ENCODE peak calls at places on chromosomes 5 and 9, in five cellular contexts. One of them, this sample, is unnamed.

GRCh38 chr9:104339692-104340091 is 164.4 kb upstream of the OR13F1 start:
- DNase-seq in Peyer's patch: no peak
- DNase-seq in transverse colon: no peak
- DNase-seq in uterus: no peak
- DNase-seq in upper lobe of left lung: no peak
- DNase-seq in this sample: no peak

GRCh38 chr5:35990524-35990923 is 666 bp downstream of the UGT3A1 start:
- DNase-seq in Peyer's patch: no peak
- DNase-seq in transverse colon: no peak
- DNase-seq in uterus: no peak
- DNase-seq in upper lobe of left lung: no peak
- DNase-seq in this sample: peak

GRCh38 chr5:137617806-137618205 is 118.1 kb downstream of the KLHL3 start:
- DNase-seq in Peyer's patch: no peak
- DNase-seq in transverse colon: no peak
- DNase-seq in uterus: no peak
- DNase-seq in upper lobe of left lung: no peak
- DNase-seq in this sample: no peak

GRCh38 chr9:37102476-37102875 is 17.9 kb upstream of the ZCCHC7 start:
- DNase-seq in Peyer's patch: no peak
- DNase-seq in transverse colon: no peak
- DNase-seq in uterus: no peak
- DNase-seq in upper lobe of left lung: no peak
- DNase-seq in this sample: no peak

GRCh38 chr9:132328580-132328979 is 26.2 kb downstream of the SETX start:
- DNase-seq in Peyer's patch: no peak
- DNase-seq in transverse colon: no peak
- DNase-seq in uterus: no peak
- DNase-seq in upper lobe of left lung: no peak
- DNase-seq in this sample: no peak

GRCh38 chr9:99807276-99807852 is 14.3 kb upstream of the NR4A3 start:
- DNase-seq in Peyer's patch: peak
- DNase-seq in transverse colon: peak
- DNase-seq in uterus: peak
- DNase-seq in upper lobe of left lung: peak
- DNase-seq in this sample: peak

GRCh38 chr5:68242743-68243142 is 27.2 kb downstream of the PIK3R1 start:
- DNase-seq in Peyer's patch: no peak
- DNase-seq in transverse colon: no peak
- DNase-seq in uterus: no peak
- DNase-seq in upper lobe of left lung: no peak
- DNase-seq in this sample: no peak

GRCh38 chr9:84811072-84811725 is 141.7 kb downstream of the NTRK2 start:
- DNase-seq in Peyer's patch: no peak
- DNase-seq in transverse colon: no peak
- DNase-seq in uterus: no peak
- DNase-seq in upper lobe of left lung: no peak
- DNase-seq in this sample: no peak

GRCh38 chr5:31717586-31717985 is 78.7 kb downstream of the PDZD2 start:
- DNase-seq in Peyer's patch: no peak
- DNase-seq in transverse colon: no peak
- DNase-seq in uterus: no peak
- DNase-seq in upper lobe of left lung: no peak
- DNase-seq in this sample: no peak

GRCh38 chr5:61651202-61651601 is 319.1 kb downstream of the ZSWIM6 start:
- DNase-seq in Peyer's patch: no peak
- DNase-seq in transverse colon: no peak
- DNase-seq in uterus: no peak
- DNase-seq in upper lobe of left lung: no peak
- DNase-seq in this sample: no peak

DNA sequence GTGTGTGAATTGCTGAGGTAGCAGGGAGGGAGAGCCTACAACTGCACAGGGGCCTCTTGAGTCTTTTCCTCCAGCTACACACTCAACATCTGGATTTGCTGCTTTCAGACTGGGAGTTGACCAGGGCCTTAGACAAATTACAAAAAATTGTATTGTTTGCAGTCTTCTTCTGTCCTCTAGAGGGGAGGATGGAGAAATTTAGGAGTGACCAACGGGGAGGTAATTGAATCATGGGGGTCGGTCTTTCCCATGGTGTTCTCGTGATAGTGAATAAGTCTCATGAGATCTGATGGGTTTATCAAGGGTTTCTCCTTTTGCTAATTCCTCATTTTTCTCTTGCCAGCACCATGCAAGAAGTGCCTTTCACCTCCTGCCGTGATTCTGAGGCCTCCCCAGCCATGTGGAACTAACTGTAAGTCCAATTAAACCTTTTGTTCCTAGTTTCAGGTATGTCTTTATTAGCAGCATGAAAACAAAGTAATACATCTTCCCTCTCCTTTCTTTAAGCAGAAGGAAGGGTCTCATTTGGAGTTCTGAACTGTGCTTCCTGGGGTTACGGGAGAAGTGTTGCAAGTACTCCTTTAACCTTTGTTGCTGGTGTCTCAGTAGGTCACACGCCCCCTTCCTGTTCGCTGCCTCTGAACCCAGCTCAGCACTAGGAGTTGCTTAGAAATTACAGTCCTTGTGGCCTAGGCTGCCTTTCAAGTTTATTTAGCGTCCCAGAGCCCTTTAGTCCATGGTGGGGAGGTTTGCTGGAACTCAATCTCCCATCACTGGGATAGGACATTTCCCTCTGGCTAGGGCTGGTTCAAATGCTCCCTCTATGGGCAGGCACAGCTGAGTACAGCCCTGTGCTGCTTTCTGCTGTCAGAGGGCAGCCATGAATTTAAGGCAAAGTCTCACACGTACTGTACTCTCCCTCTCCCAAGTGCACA is 4.4 kb downstream of the IFNA8 start:
- DNase-seq in Peyer's patch: no peak
- DNase-seq in transverse colon: no peak
- DNase-seq in uterus: no peak
- DNase-seq in upper lobe of left lung: no peak
- DNase-seq in this sample: no peak
- TF ChIP-seq CTCF in Peyer's patch: no peak
- TF ChIP-seq CTCF in transverse colon: no peak
- TF ChIP-seq CTCF in uterus: no peak
- TF ChIP-seq CTCF in upper lobe of left lung: peak
- TF ChIP-seq CTCF in this sample: no peak

DNA sequence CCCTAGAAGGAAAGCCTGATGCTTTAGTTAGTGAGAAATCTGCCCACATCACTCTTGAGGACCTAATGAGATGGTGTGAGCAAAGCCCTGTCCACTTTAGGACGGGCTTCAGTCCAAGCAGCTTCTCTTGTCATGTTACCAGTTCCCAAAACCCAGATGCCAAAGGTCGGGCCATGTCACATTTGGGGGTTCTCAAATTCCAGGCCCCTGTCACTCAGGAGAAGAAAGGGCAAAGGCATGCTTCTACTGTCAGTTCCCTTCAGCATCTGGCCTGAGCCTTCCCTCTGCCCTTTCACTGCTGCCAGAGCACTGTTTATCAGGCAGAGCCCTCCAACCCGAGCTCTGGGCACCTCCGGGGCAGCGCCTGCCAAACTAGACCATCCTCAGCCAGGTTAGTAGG is 556.0 kb downstream of the BNC2 start:
- DNase-seq in Peyer's patch: no peak
- DNase-seq in transverse colon: no peak
- DNase-seq in uterus: no peak
- DNase-seq in upper lobe of left lung: no peak
- DNase-seq in this sample: no peak
- TF ChIP-seq POLR2A in Peyer's patch: no peak
- TF ChIP-seq POLR2A in transverse colon: no peak
- TF ChIP-seq POLR2A in uterus: no peak
- TF ChIP-seq POLR2A in upper lobe of left lung: no peak
- TF ChIP-seq POLR2A in this sample: no peak

DNA sequence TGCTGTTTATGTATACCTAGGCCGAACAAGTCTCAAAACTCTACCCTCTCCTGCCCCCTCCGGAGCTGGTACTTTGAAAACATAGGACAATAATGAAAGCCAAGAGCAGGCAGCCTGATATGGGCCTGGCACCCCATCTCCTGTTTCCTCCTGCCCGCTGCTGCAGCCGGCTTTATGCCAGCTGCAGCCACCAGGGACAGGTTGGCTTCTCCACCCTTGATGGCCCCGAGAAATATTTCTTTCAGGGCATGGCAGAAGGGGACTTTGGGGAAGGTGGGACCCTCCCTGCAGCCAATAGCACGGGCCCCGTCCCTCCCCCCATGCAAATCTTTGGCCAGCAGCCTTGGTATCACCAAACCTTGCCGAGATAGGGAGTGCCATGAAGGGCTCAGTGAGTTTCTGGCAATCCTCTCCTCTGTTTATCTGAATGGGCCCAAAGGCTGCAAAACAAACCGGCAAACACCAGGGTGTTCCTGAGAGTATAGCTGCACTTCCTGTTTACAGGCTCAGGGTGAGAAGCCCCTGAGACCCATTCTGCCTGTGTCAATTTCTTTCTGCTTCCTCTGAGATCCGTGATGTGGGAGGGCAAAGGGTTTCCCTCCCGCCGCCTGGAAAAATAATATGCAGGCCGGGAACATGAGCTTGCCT is 73.4 kb upstream of the BOD1 start:
- DNase-seq in Peyer's patch: peak
- DNase-seq in transverse colon: peak
- DNase-seq in uterus: no peak
- DNase-seq in upper lobe of left lung: no peak
- DNase-seq in this sample: no peak
- TF ChIP-seq CTCF in Peyer's patch: no peak
- TF ChIP-seq CTCF in transverse colon: no peak
- TF ChIP-seq CTCF in uterus: no peak
- TF ChIP-seq CTCF in upper lobe of left lung: peak
- TF ChIP-seq CTCF in this sample: no peak

GRCh38 chr9:80811003-80811402 is 878.3 kb downstream of the TLE1 start:
- DNase-seq in Peyer's patch: no peak
- DNase-seq in transverse colon: no peak
- DNase-seq in uterus: no peak
- DNase-seq in upper lobe of left lung: no peak
- DNase-seq in this sample: no peak
- TF ChIP-seq POLR2A in Peyer's patch: no peak
- TF ChIP-seq POLR2A in transverse colon: no peak
- TF ChIP-seq POLR2A in uterus: no peak
- TF ChIP-seq POLR2A in upper lobe of left lung: no peak
- TF ChIP-seq POLR2A in this sample: no peak

This sample was measured in esophagus muscularis mucosa.